ENCODE peak calls at places on chromosome 16, in four cellular contexts. Z is stomach, T is mammary epithelial cell, K is NB4. I is an unnamed sample.

GRCh38 chr16:15946257-15947044 is 3.0 kb upstream of the ABCC1 start:
- DNase-seq in Z (no peak), T (peak; percentile 80), K (no peak), I (no peak)

GRCh38 chr16:79776243-79776884 is 175.8 kb upstream of the MAF start:
- DNase-seq in Z (no peak), T (peak; percentile 41), K (no peak), I (no peak)

GRCh38 chr16:86410076-86410475 is 100.3 kb upstream of the FOXF1 start:
- DNase-seq in Z (no peak), T (no peak), K (no peak), I (no peak)

GRCh38 chr16:50282010-50282538 is 15.7 kb downstream of the ADCY7 start:
- DNase-seq in Z (peak; percentile 69), T (no peak), K (peak; percentile 100), I (peak; percentile 94)

GRCh38 chr16:77273815-77274214 is 74.6 kb downstream of the SYCE1L start:
- DNase-seq in Z (no peak), T (peak; percentile 30), K (peak; percentile 40), I (no peak)

GRCh38 chr16:51834131-51834530 is 683.1 kb upstream of the SALL1 start:
- DNase-seq in Z (no peak), T (no peak), K (no peak), I (no peak)

GRCh38 chr16:30761427-30761927 is 385 bp downstream of the CFAP119 start:
- DNase-seq in Z (no peak), T (peak; percentile 36), K (peak; percentile 83), I (peak; percentile 66)

GRCh38 chr16:4091638-4092037 is 24.6 kb downstream of the ADCY9 start:
- DNase-seq in Z (no peak), T (no peak), K (peak; percentile 34), I (no peak)

GRCh38 chr16:77856455-77857138 is 68.2 kb downstream of the VAT1L start:
- DNase-seq in Z (no peak), T (no peak), K (no peak), I (no peak)

GRCh38 chr16:85514601-85515318 is 98.4 kb upstream of the GSE1 start:
- DNase-seq in Z (peak; percentile 77), T (peak; percentile 85), K (no peak), I (no peak)

GRCh38 chr16:70257391-70257790 is 5.7 kb upstream of the EXOSC6 start:
- DNase-seq in Z (no peak), T (no peak), K (no peak), I (no peak)

GRCh38 chr16:48542020-48542473 is 67.9 kb downstream of the N4BP1 start:
- DNase-seq in Z (no peak), T (peak; percentile 46), K (peak; percentile 69), I (peak; percentile 47)

DNA sequence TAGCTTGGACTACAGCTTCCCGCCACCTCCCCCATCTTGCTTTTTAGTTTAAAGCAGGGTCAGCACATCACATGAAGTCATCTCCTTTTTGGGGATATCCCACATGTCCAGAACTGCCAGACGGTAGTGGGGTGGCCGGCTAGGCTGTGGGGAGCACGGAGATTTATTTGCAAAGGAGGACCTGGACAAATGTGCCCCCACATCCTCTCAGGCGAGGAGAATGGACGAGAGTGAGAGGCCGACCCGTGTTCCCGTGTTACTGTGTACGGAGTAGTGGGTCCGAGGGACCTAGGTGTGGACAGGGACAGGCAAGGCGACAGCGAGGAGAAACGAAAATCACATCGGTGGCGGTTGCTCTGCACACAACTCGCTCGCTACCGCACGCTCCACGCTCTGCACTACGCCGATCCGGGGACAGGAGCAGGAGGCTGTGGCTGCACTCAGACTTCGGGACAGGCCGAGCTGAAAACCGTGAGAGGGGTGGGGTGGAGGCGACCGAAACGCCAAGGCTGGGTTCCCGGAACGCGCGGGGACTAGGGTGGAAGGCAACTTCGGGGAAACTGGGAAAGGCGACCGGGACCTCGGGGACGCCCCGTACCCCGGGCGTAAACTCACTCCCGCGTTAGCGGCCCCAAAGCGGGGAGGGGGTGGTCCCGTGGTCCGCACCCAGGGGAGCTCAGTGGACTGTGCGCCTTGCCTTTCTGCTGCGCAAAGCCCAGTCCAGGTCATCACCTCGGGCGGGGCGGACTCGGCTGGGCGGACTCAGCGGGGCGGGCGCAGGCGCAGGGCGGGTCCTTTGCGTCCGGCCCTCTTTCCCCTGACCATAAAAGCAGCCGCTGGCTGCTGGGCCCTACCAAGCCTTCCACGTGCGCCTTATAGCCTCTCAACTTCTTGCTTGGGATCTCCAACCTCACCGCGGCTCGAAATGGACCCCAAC is at the start of gene MT1A:
- DNase-seq in Z (peak; percentile 87), T (no peak), K (no peak), I (no peak)
- H3K4me3 ChIP-seq in Z (peak within 1 kb of the TSS; percentile 51), T (no peak within 1 kb of the TSS), K (no peak within 1 kb of the TSS), I (no peak within 1 kb of the TSS)

DNA sequence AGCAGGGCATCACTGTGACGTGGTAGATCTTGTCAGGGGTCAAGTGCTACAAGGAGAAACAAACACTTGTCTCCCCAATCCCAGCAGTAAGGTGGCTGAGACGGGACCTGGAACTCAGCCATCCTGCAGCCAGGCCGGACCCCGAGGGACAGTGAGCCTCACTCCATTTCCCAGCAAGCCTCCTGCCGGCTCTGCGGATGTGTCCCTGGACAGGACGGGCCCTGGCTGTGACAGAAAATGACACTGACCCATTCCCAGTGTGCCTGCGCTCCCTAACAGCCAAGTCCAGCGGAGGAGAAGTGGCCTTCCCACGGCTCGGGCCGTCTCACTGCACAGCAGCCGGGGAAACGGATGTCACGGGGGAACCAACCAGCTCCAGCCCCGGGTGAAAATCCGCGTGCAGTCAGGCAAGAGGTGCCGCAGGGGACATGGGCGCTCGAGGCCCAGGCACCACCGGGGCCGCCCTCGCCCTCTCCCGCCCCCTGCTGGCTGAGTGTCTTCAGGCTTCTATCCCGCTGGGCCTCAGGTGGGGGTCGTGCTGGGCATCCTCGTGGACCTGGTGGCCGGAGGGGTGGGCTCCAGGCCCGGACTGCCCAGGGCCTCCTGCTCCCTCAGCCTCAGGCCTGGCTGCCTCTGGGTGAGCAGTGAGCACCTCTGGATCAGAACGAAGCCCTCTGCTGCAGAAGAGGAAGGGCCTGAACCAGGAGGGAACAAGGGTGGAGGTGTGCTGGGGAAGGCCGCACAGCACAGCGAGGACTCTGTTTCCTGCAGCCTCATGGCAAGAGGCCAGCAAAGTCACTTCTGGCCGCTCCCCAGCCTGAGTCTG is 6.7 kb downstream of the HAGHL start:
- DNase-seq in Z (no peak), T (no peak), K (peak; percentile 40), I (peak; percentile 18)
- TF ChIP-seq CTCF in Z (no peak), T (peak; percentile 20), K (peak; percentile 38), I (peak; percentile 38)

GRCh38 chr16:2499454-2499853 is 14.3 kb upstream of the ATP6V0C start:
- DNase-seq in Z (no peak), T (no peak), K (no peak), I (no peak)

GRCh38 chr16:2501938-2502900 is 11.5 kb upstream of the ATP6V0C start:
- DNase-seq in Z (no peak), T (no peak), K (no peak), I (no peak)

GRCh38 chr16:2500634-2500936 is 13.2 kb upstream of the ATP6V0C start:
- DNase-seq in Z (no peak), T (no peak), K (no peak), I (no peak)

GRCh38 chr16:2499890-2500633 is 13.7 kb upstream of the ATP6V0C start:
- DNase-seq in Z (no peak), T (no peak), K (no peak), I (no peak)

DNA sequence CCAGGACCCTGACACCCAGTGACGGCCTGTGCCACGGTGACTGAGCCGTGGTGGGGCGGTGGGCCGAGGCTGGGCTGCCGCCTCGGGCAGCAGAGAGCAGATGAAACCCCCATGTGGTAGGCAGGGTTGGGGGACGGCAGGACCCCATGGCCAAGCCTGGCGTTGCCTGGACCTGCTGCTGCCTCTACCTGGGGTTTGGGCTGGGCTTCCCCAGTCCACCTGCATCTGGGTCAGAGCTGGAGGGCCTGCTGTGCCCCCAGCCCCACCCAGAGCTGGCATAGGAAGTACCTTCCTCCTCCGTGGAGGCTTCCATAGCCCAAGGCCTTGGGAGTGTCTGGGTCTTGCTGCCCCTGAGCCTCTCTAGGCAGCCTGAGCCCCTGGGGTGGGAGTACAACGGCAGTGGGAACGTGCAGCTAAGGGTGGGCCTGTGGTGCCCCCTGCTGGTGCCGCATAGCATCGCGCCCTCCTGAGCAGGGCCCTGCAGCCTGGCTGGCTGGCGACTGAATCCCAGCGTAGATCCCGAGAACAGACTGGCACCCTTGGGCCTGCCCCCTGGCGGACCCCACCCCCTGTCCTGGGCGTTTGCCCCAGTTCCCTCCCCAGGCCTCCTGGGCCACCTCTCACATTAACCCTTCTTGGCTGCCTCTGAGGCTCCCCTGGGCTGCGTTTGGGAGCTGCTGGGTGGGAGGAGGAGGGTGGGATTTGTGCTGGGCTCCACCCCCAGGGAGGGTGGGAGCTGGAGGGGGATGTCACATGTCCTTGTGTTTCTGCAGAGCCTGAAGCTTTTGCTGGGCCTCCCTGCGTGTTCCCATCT is 12.6 kb upstream of the ATP6V0C start:
- DNase-seq in Z (peak; percentile 83), T (peak; percentile 49), K (peak; percentile 84), I (peak; percentile 81)
- H3K4me3 ChIP-seq in Z (peak overlapping the region; percentile 27), T (no peak overlapping the region), K (no peak overlapping the region), I (no peak overlapping the region)

GRCh38 chr16:60989592-60989991 is 1046.6 kb downstream of the CDH8 start:
- DNase-seq in Z (no peak), T (no peak), K (no peak), I (no peak)

GRCh38 chr16:60991886-60992285 is 1044.4 kb downstream of the CDH8 start:
- DNase-seq in Z (no peak), T (no peak), K (no peak), I (no peak)
- TF ChIP-seq CTCF in Z (no peak), T (no peak), K (no peak), I (no peak)

DNA sequence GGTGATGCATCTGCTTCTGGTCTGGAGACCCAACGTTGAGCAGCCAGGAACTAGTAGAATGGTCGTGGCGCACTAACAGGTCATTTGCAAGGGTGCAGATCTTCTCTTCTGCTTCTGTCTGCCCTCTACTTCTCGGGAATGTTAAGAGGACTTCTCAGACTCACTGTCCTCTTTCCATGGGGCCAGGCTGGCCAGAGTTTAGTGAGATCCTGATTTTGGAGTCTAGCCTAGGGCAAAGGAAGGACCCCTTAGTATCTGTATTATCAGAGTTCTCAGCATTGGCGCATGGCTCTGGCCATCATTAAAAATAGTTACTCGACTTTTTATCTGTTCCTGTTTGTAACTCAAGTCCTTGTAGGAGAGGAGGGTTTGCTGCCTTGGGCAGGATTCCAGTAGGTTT is 13.9 kb downstream of the ANKS4B start:
- DNase-seq in Z (no peak), T (no peak), K (no peak), I (no peak)
- H3K4me3 ChIP-seq in Z (no peak overlapping the region), T (no peak overlapping the region), K (no peak overlapping the region), I (no peak overlapping the region)

GRCh38 chr16:57372372-57373116 is at the start of gene CX3CL1:
- DNase-seq in Z (peak; percentile 40), T (peak; percentile 62), K (no peak), I (no peak)
- TF ChIP-seq CTCF in Z (no peak), T (no peak), K (no peak), I (no peak)

DNA sequence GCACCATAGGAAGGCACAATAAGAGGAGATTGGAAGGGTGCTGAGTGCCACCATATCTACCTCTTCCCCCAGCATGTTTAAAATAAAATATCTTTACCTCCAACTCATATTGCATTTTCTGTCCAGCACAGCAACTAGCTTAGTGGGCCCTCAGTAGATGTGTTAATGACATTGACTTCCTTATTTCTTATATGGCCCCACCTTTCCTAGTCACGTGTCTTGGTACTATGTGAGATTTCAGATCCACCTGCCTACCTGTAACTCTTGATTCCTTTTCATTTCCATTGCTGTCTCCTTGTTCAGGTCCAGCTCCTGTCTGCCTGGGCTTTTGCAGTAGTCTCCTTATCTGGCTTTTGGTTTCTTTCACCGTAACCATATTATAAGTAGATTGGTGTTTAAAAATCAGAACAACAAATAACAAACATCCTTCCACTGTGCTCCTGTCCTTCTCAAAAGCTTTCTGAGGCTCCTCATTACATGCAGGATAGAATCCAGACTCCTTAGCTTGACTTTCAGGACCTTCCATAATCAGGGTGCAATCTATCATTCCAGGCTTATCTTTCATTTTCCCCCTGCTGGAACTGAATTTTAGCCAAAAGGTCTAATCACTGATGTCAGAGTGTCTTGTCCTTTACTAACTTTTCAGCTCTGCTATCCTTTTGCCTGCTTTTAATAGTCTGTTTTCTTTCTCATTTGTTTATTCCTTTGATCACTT is 71.3 kb downstream of the FTO start:
- DNase-seq in Z (no peak), T (no peak), K (peak; percentile 31), I (no peak)
- H3K4me3 ChIP-seq in Z (no peak overlapping the region), T (no peak overlapping the region), K (no peak overlapping the region), I (no peak overlapping the region)

I was measured in GM12865.